ENCODE peak calls at places on chromosome 12, in five cellular contexts. A is tibial artery, F is fibroblast of mammary gland, J is IMR-90, W is ovary. R is an unnamed sample.

GRCh38 chr12:9872116-9872515 is 3.0 kb upstream of the CLEC2B start:
- DNase-seq in W (no peak), J (no peak), F (no peak), A (no peak), R (no peak)

GRCh38 chr12:6768385-6769002 is 2.3 kb downstream of the PTMS start:
- DNase-seq in W (no peak), J (peak), F (no peak), A (no peak), R (no peak)

GRCh38 chr12:55720071-55720564 is at the start of gene RDH5:
- DNase-seq in A (peak), F (peak), W (no peak), J (peak), R (peak)

GRCh38 chr12:11991604-11992003 is 79.1 kb upstream of the BCL2L14 start:
- DNase-seq in J (no peak), W (no peak), F (no peak), A (no peak), R (no peak)

GRCh38 chr12:91173139-91173538 is 9.5 kb downstream of the DCN start:
- DNase-seq in J (no peak), F (no peak), A (no peak), W (no peak), R (no peak)

GRCh38 chr12:74619886-74620285 is 82.3 kb downstream of the ATXN7L3B start:
- DNase-seq in F (no peak), W (no peak), J (no peak), A (no peak), R (no peak)

GRCh38 chr12:130198026-130198662 is 35.9 kb downstream of the FZD10 start:
- DNase-seq in F (no peak), W (no peak), J (no peak), A (no peak), R (no peak)

GRCh38 chr12:92785563-92785950 is 82.8 kb downstream of the PLEKHG7 start:
- DNase-seq in J (no peak), F (no peak), A (no peak), W (no peak), R (no peak)

GRCh38 chr12:70920891-70921290 is 353 bp upstream of the PTPRR start:
- DNase-seq in W (no peak), F (no peak), A (no peak), J (no peak), R (no peak)

GRCh38 chr12:101780599-101780998 is 41.3 kb upstream of the SYCP3 start:
- DNase-seq in F (no peak), W (no peak), A (no peak), J (no peak), R (no peak)

GRCh38 chr12:59646636-59647035 is 50.8 kb downstream of the SLC16A7 start:
- DNase-seq in J (peak), A (no peak), F (peak), W (no peak), R (no peak)

GRCh38 chr12:40825156-40825555 is 132.9 kb downstream of the CNTN1 start:
- DNase-seq in W (no peak), A (no peak), J (no peak), F (no peak), R (no peak)

GRCh38 chr12:27785882-27786570 is 6.0 kb upstream of the MANSC4 start:
- DNase-seq in W (no peak), A (no peak), F (peak), J (peak), R (peak)

GRCh38 chr12:66637693-66638301 is 41.1 kb downstream of the GRIP1 start:
- DNase-seq in A (no peak), J (no peak), F (no peak), W (no peak), R (no peak)

GRCh38 chr12:111201036-111201435 is 167.9 kb downstream of the PHETA1 start:
- DNase-seq in A (no peak), W (no peak), J (no peak), F (no peak), R (no peak)

GRCh38 chr12:12718382-12718761 is 1.2 kb downstream of the CDKN1B start:
- DNase-seq in F (no peak), W (no peak), A (peak), J (no peak), R (no peak)

GRCh38 chr12:69415471-69416275 is 54.5 kb upstream of the FRS2 start:
- DNase-seq in A (peak), W (peak), J (peak), F (peak), R (peak)

GRCh38 chr12:13536219-13536910 is 339.8 kb downstream of the EMP1 start:
- DNase-seq in W (no peak), J (no peak), A (no peak), F (no peak), R (no peak)

GRCh38 chr12:22299294-22299912 is 35.1 kb downstream of the ST8SIA1 start:
- DNase-seq in A (no peak), J (no peak), W (no peak), F (peak), R (peak)

GRCh38 chr12:7113389-7113871 is 4.4 kb upstream of the C1RL start:
- DNase-seq in A (peak), W (peak), F (peak), J (peak), R (peak)

GRCh38 chr12:95440401-95440800 is 33.6 kb upstream of the METAP2 start:
- DNase-seq in A (no peak), F (peak), J (peak), W (no peak), R (peak)

GRCh38 chr12:111322336-111323250 is 46.3 kb downstream of the PHETA1 start:
- DNase-seq in A (no peak), F (no peak), W (no peak), J (no peak), R (no peak)

GRCh38 chr12:132186857-132187620 is 42.8 kb downstream of the NOC4L start:
- DNase-seq in W (no peak), J (no peak), F (no peak), A (no peak), R (no peak)

GRCh38 chr12:62834971-62835547 is 99.9 kb downstream of the PPM1H start:
- DNase-seq in W (no peak), A (no peak), F (peak), J (peak), R (peak)

GRCh38 chr12:5200276-5201087 is 156.8 kb downstream of the KCNA5 start:
- DNase-seq in F (peak), A (peak), W (peak), J (peak), R (no peak)

GRCh38 chr12:42679402-42679801 is 89.9 kb upstream of the PRICKLE1 start:
- DNase-seq in W (no peak), A (no peak), F (peak), J (peak), R (peak)

GRCh38 chr12:127711108-127711507 is 555.9 kb upstream of the TMEM132C start:
- DNase-seq in J (no peak), A (no peak), F (no peak), W (no peak), R (no peak)

GRCh38 chr12:19461986-19462385 is 22.7 kb downstream of the AEBP2 start:
- DNase-seq in F (no peak), A (no peak), W (no peak), J (no peak), R (peak)

GRCh38 chr12:114166360-114166759 is 200.2 kb upstream of the RBM19 start:
- DNase-seq in W (no peak), F (peak), J (peak), A (no peak), R (peak)

GRCh38 chr12:30965613-30965985 is 39.1 kb downstream of the TSPAN11 start:
- DNase-seq in J (no peak), W (no peak), F (no peak), A (no peak), R (no peak)

GRCh38 chr12:93198086-93198485 is 179.6 kb upstream of the NUDT4 start:
- DNase-seq in F (peak), J (peak), W (no peak), A (no peak), R (peak)

GRCh38 chr12:26036877-26037276 is 78.4 kb downstream of the RASSF8 start:
- DNase-seq in F (no peak), W (no peak), A (no peak), J (no peak), R (no peak)

GRCh38 chr12:120710805-120711296 is 593 bp downstream of the UNC119B start:
- DNase-seq in A (no peak), J (no peak), W (no peak), F (no peak), R (no peak)

GRCh38 chr12:124270671-124271070 is 24.2 kb upstream of the RFLNA start:
- DNase-seq in W (no peak), J (no peak), F (no peak), A (no peak), R (no peak)

GRCh38 chr12:32502693-32503510 is 103.5 kb downstream of the FGD4 start:
- DNase-seq in A (peak), F (peak), W (no peak), J (peak), R (peak)

GRCh38 chr12:79725987-79726386 is 35.2 kb upstream of the PAWR start:
- DNase-seq in J (peak), W (no peak), A (no peak), F (peak), R (peak)

GRCh38 chr12:30696486-30696885 is 817 bp upstream of the IPO8 start:
- DNase-seq in A (no peak), W (peak), F (no peak), J (no peak), R (no peak)

GRCh38 chr12:108373111-108373510 is 34.0 kb upstream of the CMKLR1 start:
- DNase-seq in A (no peak), F (no peak), J (no peak), W (no peak), R (no peak)
- TF ChIP-seq CTCF in A (no peak), F (peak), J (no peak), W (no peak), R (no peak)

DNA sequence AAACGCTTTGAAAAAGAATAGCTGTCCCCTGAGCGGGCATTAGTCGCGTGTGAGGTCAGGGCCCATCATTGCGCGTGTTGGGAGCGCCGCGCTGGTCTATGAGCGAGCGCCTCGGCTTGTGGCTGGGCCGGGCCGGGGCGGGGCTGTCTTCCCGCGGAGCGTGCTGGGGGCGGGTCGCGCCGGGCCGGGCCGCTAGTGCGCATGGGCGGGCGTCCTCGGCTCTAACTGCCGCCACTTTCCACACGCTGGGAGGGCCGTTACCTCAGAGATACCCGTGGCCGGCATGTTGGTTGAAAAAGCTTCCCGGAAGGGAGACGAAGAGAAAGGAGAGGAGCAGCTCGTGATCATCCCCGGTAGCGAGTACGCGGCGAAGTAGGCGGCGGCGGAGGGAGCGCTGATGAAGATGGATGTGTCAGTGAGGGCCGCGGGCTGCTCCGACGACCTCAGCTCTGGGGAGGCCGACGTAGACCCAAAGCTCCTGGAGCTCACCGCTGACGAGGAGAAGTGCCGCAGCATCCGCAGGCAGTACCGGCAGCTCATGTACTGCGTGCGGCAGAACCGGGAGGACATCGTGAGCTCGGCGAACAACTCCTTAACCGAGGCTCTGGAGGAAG is at the start of gene EID3:
- DNase-seq in F (peak), J (peak), A (peak), W (peak), R (peak)
- H3K4me3 ChIP-seq in F (peak), J (peak), A (peak), W (peak), R (peak)

GRCh38 chr12:57522887-57523705 is 472 bp downstream of the MBD6 start:
- DNase-seq in W (peak), J (peak), A (peak), F (no peak), R (peak)

GRCh38 chr12:57522019-57522886 is at the start of gene MBD6:
- DNase-seq in F (peak), J (peak), W (peak), A (peak), R (peak)

GRCh38 chr12:57519758-57520007 is 631 bp downstream of the DDIT3 start:
- DNase-seq in W (no peak), F (no peak), J (no peak), A (peak), R (no peak)

GRCh38 chr12:57520008-57520726 is at the start of gene DDIT3:
- DNase-seq in W (peak), F (peak), J (peak), A (peak), R (peak)

GRCh38 chr12:57521475-57522018 is 1.1 kb upstream of the MBD6 start:
- DNase-seq in W (peak), J (peak), A (peak), F (no peak), R (no peak)
- TF ChIP-seq CTCF in W (peak), J (no peak), A (no peak), F (no peak), R (no peak)

GRCh38 chr12:50017047-50017446 is 8.2 kb downstream of the RACGAP1 start:
- DNase-seq in J (peak), A (peak), F (peak), W (peak), R (peak)
- H3K4me3 ChIP-seq in J (peak), A (no peak), F (no peak), W (no peak), R (no peak)

DNA sequence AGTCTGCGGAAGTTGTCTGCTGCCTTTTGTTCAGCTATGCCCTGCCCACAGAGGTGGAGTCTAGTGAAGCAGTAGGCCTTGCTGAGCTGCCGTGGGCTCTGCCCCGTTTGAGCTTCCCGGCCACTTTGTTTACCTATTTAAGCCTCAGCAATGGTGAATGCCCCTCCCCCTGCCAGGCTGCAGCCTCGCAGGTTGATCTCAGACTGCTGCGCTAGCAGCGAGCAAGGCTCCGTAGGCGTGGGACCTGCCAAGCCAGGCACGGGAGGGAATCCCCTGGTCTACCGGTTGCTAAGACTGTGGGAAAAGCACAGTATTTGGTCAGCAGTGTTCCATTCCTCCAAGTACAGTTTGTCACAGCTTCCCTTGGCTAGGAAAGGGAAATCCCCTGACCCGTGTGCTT is 143.6 kb downstream of the DYRK2 start:
- DNase-seq in J (no peak), F (no peak), W (no peak), A (no peak), R (no peak)
- TF ChIP-seq CTCF in J (no peak), F (no peak), W (no peak), A (no peak), R (no peak)

DNA sequence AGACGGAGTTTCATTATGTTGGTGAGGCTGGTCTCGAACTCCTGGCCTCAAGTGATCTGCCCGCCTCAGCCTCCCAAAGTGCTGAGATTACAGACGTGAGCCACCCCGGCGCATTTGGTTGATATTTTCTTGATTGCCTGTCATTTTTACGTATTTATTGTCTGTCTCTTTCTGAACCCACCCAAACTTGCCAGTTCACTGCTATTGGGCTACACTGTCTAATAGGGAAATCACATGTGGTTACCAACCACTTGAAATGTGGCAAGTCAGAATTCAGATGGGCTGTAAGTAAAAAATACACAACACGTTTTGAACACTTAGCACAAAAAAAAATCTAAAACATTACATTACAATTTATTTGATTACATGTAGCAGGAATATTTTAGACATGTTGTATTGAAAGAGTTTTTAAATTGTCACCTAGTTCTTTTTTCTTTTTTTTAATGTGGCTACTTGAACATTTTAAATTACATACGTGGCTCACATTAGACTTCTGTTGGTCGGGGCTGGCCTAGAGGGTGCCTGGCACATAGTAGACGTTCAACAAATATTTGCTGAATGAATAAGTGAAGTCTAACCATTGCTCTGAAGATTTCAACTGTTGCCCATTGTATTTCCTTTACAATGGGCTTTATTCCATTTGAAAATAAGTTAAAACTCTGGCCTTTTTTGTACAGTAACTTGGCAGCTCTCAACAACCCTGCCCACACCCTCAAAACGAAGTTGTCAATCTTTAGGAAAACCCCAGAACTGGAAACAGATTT is 1.9 kb downstream of the WSB2 start:
- DNase-seq in A (no peak), W (no peak), F (peak), J (peak), R (peak)
- H3K4me3 ChIP-seq in A (peak), W (no peak), F (peak), J (peak), R (no peak)

R was measured in cardiac fibroblast.